ENCODE peak calls at places on chromosomes 5 and 9, in five cellular contexts. One of them, this sample, is unnamed.

GRCh38 chr9:98380065-98380681 is 124.7 kb upstream of the TBC1D2 start:
- DNase-seq in neuronal stem cell: no peak
- DNase-seq in kidney: peak; percentile 71
- DNase-seq in Peyer's patch: no peak
- DNase-seq in tibial nerve: no peak
- DNase-seq in this sample: peak; percentile 25

GRCh38 chr9:119483153-119483552 is 113.9 kb upstream of the BRINP1 start:
- DNase-seq in neuronal stem cell: no peak
- DNase-seq in kidney: no peak
- DNase-seq in Peyer's patch: no peak
- DNase-seq in tibial nerve: no peak
- DNase-seq in this sample: no peak

GRCh38 chr5:162174358-162174757 is 106.8 kb downstream of the GABRG2 start:
- DNase-seq in neuronal stem cell: no peak
- DNase-seq in kidney: no peak
- DNase-seq in Peyer's patch: no peak
- DNase-seq in tibial nerve: no peak
- DNase-seq in this sample: no peak

GRCh38 chr9:122562134-122562760 is 9.3 kb downstream of the OR1N2 start:
- DNase-seq in neuronal stem cell: no peak
- DNase-seq in kidney: no peak
- DNase-seq in Peyer's patch: no peak
- DNase-seq in tibial nerve: no peak
- DNase-seq in this sample: no peak

GRCh38 chr5:82924241-82924989 is 152.8 kb downstream of the TMEM167A start:
- DNase-seq in neuronal stem cell: no peak
- DNase-seq in kidney: no peak
- DNase-seq in Peyer's patch: no peak
- DNase-seq in tibial nerve: no peak
- DNase-seq in this sample: no peak

GRCh38 chr9:132237481-132237880 is 75.6 kb downstream of the NTNG2 start:
- DNase-seq in neuronal stem cell: no peak
- DNase-seq in kidney: no peak
- DNase-seq in Peyer's patch: no peak
- DNase-seq in tibial nerve: no peak
- DNase-seq in this sample: no peak

GRCh38 chr5:143145388-143145787 is 258.1 kb downstream of the NR3C1 start:
- DNase-seq in neuronal stem cell: no peak
- DNase-seq in kidney: no peak
- DNase-seq in Peyer's patch: no peak
- DNase-seq in tibial nerve: no peak
- DNase-seq in this sample: no peak

GRCh38 chr5:36734422-36734821 is 128.0 kb downstream of the SLC1A3 start:
- DNase-seq in neuronal stem cell: no peak
- DNase-seq in kidney: no peak
- DNase-seq in Peyer's patch: no peak
- DNase-seq in tibial nerve: no peak
- DNase-seq in this sample: no peak

GRCh38 chr9:19926774-19927173 is 137.9 kb upstream of the SLC24A2 start:
- DNase-seq in neuronal stem cell: no peak
- DNase-seq in kidney: no peak
- DNase-seq in Peyer's patch: no peak
- DNase-seq in tibial nerve: no peak
- DNase-seq in this sample: no peak

GRCh38 chr9:129716091-129716490 is 36.8 kb downstream of the PTGES start:
- DNase-seq in neuronal stem cell: no peak
- DNase-seq in kidney: no peak
- DNase-seq in Peyer's patch: no peak
- DNase-seq in tibial nerve: no peak
- DNase-seq in this sample: no peak

GRCh38 chr5:74993743-74994142 is 58.6 kb downstream of the GCNT4 start:
- DNase-seq in neuronal stem cell: no peak
- DNase-seq in kidney: no peak
- DNase-seq in Peyer's patch: no peak
- DNase-seq in tibial nerve: no peak
- DNase-seq in this sample: no peak

GRCh38 chr9:90088411-90088810 is 483.6 kb downstream of the GADD45G start:
- DNase-seq in neuronal stem cell: no peak
- DNase-seq in kidney: no peak
- DNase-seq in Peyer's patch: no peak
- DNase-seq in tibial nerve: no peak
- DNase-seq in this sample: no peak

GRCh38 chr5:95673076-95673475 is 9.7 kb downstream of the SPATA9 start:
- DNase-seq in neuronal stem cell: no peak
- DNase-seq in kidney: no peak
- DNase-seq in Peyer's patch: no peak
- DNase-seq in tibial nerve: peak; percentile 15
- DNase-seq in this sample: no peak

GRCh38 chr5:142466195-142466951 is 141.6 kb upstream of the SPRY4 start:
- DNase-seq in neuronal stem cell: no peak
- DNase-seq in kidney: no peak
- DNase-seq in Peyer's patch: no peak
- DNase-seq in tibial nerve: no peak
- DNase-seq in this sample: no peak

GRCh38 chr5:103407399-103407798 is 148.8 kb downstream of the MACIR start:
- DNase-seq in neuronal stem cell: no peak
- DNase-seq in kidney: no peak
- DNase-seq in Peyer's patch: no peak
- DNase-seq in tibial nerve: no peak
- DNase-seq in this sample: no peak

GRCh38 chr5:11251242-11251641 is 490.2 kb upstream of the DAP start:
- DNase-seq in neuronal stem cell: peak; percentile 6
- DNase-seq in kidney: no peak
- DNase-seq in Peyer's patch: no peak
- DNase-seq in tibial nerve: no peak
- DNase-seq in this sample: no peak

DNA sequence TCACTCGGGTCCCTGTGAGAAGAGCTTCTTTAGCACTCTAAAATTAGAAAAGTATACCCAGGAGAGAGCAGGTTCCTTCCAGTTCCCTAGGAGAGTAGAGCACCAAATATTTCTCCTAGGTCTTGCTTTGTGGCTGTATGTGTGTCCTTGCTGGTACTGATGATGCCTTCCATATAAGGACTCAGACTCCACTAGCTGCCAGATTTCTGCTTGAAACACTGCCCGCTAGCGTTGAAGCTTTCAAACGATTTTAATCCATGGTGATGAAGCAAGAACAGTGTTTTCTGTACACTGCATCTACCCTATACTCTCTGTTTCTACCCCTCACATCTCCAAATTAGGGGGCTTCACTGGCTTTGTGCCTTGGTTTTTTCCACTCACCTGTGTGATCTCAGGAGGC is 2.4 kb upstream of the SMC2 start:
- DNase-seq in neuronal stem cell: no peak
- DNase-seq in kidney: no peak
- DNase-seq in Peyer's patch: no peak
- DNase-seq in tibial nerve: no peak
- DNase-seq in this sample: no peak
- H3K4me3 ChIP-seq in neuronal stem cell: no peak overlapping the region
- H3K4me3 ChIP-seq in kidney: no peak overlapping the region
- H3K4me3 ChIP-seq in Peyer's patch: no peak overlapping the region
- H3K4me3 ChIP-seq in tibial nerve: no peak overlapping the region
- H3K4me3 ChIP-seq in this sample: no peak overlapping the region

DNA sequence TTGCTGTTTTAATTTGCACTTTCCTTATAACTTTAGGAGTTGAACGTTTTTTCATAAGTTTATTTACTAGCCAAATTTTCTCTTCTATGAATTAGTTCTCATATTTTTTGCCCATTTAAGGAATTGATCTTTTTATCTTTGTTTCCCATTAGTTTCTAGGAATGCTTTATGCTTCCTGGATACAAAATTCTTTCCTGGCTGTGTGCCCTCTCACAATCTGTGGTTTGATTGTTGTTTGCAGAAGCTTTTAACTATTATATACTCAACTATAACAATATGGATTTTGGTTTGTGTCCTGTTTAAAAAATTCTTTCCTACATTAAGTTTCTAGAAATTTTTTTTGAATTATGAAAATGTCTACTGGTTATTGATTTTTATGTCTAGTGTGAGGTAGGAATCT is 206.3 kb downstream of the CSNK1G3 start:
- DNase-seq in neuronal stem cell: no peak
- DNase-seq in kidney: no peak
- DNase-seq in Peyer's patch: no peak
- DNase-seq in tibial nerve: no peak
- DNase-seq in this sample: no peak
- H3K27ac ChIP-seq in neuronal stem cell: no peak overlapping the region
- H3K27ac ChIP-seq in kidney: no peak overlapping the region
- H3K27ac ChIP-seq in Peyer's patch: no peak overlapping the region
- H3K27ac ChIP-seq in tibial nerve: no peak overlapping the region
- H3K27ac ChIP-seq in this sample: no peak overlapping the region

GRCh38 chr5:144313147-144313726 is 142.6 kb downstream of the KCTD16 start:
- DNase-seq in neuronal stem cell: no peak
- DNase-seq in kidney: no peak
- DNase-seq in Peyer's patch: no peak
- DNase-seq in tibial nerve: no peak
- DNase-seq in this sample: no peak

GRCh38 chr5:144315994-144316634 is 145.4 kb downstream of the KCTD16 start:
- DNase-seq in neuronal stem cell: no peak
- DNase-seq in kidney: no peak
- DNase-seq in Peyer's patch: no peak
- DNase-seq in tibial nerve: no peak
- DNase-seq in this sample: no peak

GRCh38 chr5:144318460-144318859 is 147.8 kb downstream of the KCTD16 start:
- DNase-seq in neuronal stem cell: no peak
- DNase-seq in kidney: no peak
- DNase-seq in Peyer's patch: no peak
- DNase-seq in tibial nerve: no peak
- DNase-seq in this sample: no peak

GRCh38 chr5:144318011-144318410 is 147.3 kb downstream of the KCTD16 start:
- DNase-seq in neuronal stem cell: no peak
- DNase-seq in kidney: no peak
- DNase-seq in Peyer's patch: no peak
- DNase-seq in tibial nerve: no peak
- DNase-seq in this sample: peak; percentile 47

GRCh38 chr5:144315026-144315425 is 144.4 kb downstream of the KCTD16 start:
- DNase-seq in neuronal stem cell: no peak
- DNase-seq in kidney: no peak
- DNase-seq in Peyer's patch: no peak
- DNase-seq in tibial nerve: no peak
- DNase-seq in this sample: no peak
- H3K4me1 ChIP-seq in neuronal stem cell: no peaks in the 10 kb centered on the region
- H3K4me1 ChIP-seq in kidney: no peaks in the 10 kb centered on the region
- H3K4me1 ChIP-seq in Peyer's patch: no peaks in the 10 kb centered on the region
- H3K4me1 ChIP-seq in tibial nerve: no peaks in the 10 kb centered on the region
- H3K4me1 ChIP-seq in this sample: peaks cover 2% of the 10 kb centered on the region

DNA sequence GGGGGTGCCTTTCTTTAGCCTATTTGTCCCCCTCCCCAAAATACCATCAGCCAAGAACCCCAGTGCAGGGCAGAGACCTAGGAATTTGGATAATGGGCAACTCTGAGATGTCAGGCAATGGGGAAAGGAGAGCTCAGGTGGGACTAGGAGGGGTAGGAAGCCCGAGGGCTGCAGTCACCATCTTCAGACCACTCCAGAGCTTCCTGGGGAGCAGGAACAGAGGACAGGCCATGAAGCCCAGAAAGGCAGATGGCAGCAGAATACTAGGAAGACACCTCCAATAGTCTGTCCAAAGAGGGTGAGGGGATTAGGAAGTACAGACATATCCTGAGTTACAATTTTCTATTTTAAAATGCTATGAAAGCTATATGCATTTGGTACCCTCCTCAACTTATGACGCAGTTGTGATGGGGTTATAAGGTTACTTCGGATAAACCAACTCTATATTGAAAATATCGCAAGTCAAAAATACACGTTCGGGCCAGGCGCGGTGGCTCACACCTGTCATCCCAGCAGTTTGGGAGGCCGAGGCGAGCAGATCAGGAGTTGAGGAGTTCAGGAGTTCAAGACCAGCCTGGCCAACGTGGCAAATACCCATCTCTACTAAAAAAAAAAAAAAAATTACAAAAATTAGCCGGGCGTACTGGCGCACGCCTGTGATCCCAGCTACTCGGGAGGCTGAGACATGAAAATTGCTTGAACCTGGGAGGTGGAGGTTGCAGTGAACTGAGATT is 34.6 kb upstream of the IL17B start:
- DNase-seq in neuronal stem cell: no peak
- DNase-seq in kidney: no peak
- DNase-seq in Peyer's patch: no peak
- DNase-seq in tibial nerve: no peak
- DNase-seq in this sample: no peak
- H3K4me3 ChIP-seq in neuronal stem cell: no peak overlapping the region
- H3K4me3 ChIP-seq in kidney: no peak overlapping the region
- H3K4me3 ChIP-seq in Peyer's patch: no peak overlapping the region
- H3K4me3 ChIP-seq in tibial nerve: no peak overlapping the region
- H3K4me3 ChIP-seq in this sample: no peak overlapping the region

GRCh38 chr9:134213508-134214394 is 49.4 kb upstream of the RNU6ATAC start:
- DNase-seq in neuronal stem cell: no peak
- DNase-seq in kidney: peak; percentile 54
- DNase-seq in Peyer's patch: no peak
- DNase-seq in tibial nerve: no peak
- DNase-seq in this sample: no peak

GRCh38 chr9:134214395-134214765 is 50.0 kb upstream of the RNU6ATAC start:
- DNase-seq in neuronal stem cell: no peak
- DNase-seq in kidney: peak; percentile 66
- DNase-seq in Peyer's patch: no peak
- DNase-seq in tibial nerve: no peak
- DNase-seq in this sample: no peak

GRCh38 chr9:134215395-134215708 is 51.0 kb upstream of the RNU6ATAC start:
- DNase-seq in neuronal stem cell: no peak
- DNase-seq in kidney: no peak
- DNase-seq in Peyer's patch: no peak
- DNase-seq in tibial nerve: no peak
- DNase-seq in this sample: no peak

GRCh38 chr9:134215709-134216448 is 51.5 kb upstream of the RNU6ATAC start:
- DNase-seq in neuronal stem cell: no peak
- DNase-seq in kidney: peak; percentile 78
- DNase-seq in Peyer's patch: no peak
- DNase-seq in tibial nerve: no peak
- DNase-seq in this sample: no peak

DNA sequence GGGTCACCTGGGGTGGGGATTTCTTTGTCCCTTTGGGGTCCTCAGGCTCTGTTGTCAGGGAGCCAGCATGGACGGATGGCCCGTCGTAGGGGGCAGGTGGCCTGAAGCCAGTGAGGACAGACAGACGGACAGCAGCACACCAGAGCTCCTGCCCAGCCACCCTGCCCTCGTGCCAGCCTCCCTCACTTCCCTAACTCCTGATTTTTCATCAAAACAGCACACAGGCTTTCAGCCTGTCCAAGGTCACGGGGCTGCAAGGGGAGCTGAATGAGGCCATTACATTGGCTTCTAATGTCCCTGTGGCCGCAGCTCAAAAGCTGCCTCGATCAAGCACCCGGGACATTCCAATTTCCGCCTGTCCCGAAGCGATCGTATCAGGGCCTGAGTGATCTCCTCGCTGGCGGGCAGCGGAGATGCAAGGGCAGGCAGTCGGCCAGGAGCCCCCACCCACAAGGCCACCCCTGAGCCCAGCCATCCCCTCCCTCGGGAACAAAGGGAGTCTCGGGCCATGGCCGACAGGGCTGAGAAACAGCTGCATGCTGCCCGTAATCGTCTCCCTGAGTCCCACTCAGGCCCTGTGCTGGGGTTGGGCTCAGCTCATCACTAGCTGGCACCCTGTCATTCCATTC is 50.5 kb upstream of the RNU6ATAC start:
- DNase-seq in neuronal stem cell: no peak
- DNase-seq in kidney: peak; percentile 81
- DNase-seq in Peyer's patch: no peak
- DNase-seq in tibial nerve: no peak
- DNase-seq in this sample: no peak
- H3K27ac ChIP-seq in neuronal stem cell: no peak overlapping the region
- H3K27ac ChIP-seq in kidney: peak overlapping the region; percentile 72
- H3K27ac ChIP-seq in Peyer's patch: peak overlapping the region; percentile 84
- H3K27ac ChIP-seq in tibial nerve: peak overlapping the region; percentile 86
- H3K27ac ChIP-seq in this sample: no peak overlapping the region

GRCh38 chr5:149410721-149411432 is 31.8 kb upstream of the IL17B start:
- DNase-seq in neuronal stem cell: no peak
- DNase-seq in kidney: no peak
- DNase-seq in Peyer's patch: no peak
- DNase-seq in tibial nerve: no peak
- DNase-seq in this sample: no peak
- H3K4me1 ChIP-seq in neuronal stem cell: peaks cover 13% of the 10 kb centered on the region
- H3K4me1 ChIP-seq in kidney: peaks cover 9% of the 10 kb centered on the region
- H3K4me1 ChIP-seq in Peyer's patch: no peaks in the 10 kb centered on the region
- H3K4me1 ChIP-seq in tibial nerve: no peaks in the 10 kb centered on the region
- H3K4me1 ChIP-seq in this sample: peaks cover 2% of the 10 kb centered on the region